ENCODE peak calls at places on chromosome 9, in ten cellular contexts. V is NCI-H1092; U is Caki2; Z is T follicular helper cell; O is endodermal cell; E is T-cell; R is fibroblast of lung; L is iPS-NIHi11; A is activated CD8-positive, alpha-beta T cell treated with anti-CD3 and anti-CD28 coated beads for 36 hours; D is small intestine. S is an unnamed sample.

GRCh38 chr9:104279535-104280215 is 185.6 kb downstream of the SMC2 start:
- DNase-seq in Z (no peak), D (no peak), E (no peak), U (peak), L (no peak), V (no peak), R (peak), A (no peak), O (no peak), S (peak)

GRCh38 chr9:86445636-86446035 is 91.4 kb upstream of the TUT7 start:
- DNase-seq in U (no peak), D (no peak), A (no peak), R (peak), O (no peak), Z (no peak), V (no peak), E (no peak), L (no peak), S (no peak)

GRCh38 chr9:72948906-72949582 is 3.8 kb downstream of the ALDH1A1 start:
- DNase-seq in Z (no peak), V (no peak), D (peak), A (no peak), L (no peak), U (peak), O (no peak), R (no peak), E (no peak), S (no peak)

GRCh38 chr9:77016111-77016525 is 3.3 kb upstream of the FOXB2 start:
- DNase-seq in L (peak), D (no peak), A (no peak), O (no peak), V (no peak), Z (no peak), R (no peak), E (no peak), U (no peak), S (no peak)

GRCh38 chr9:69773258-69773657 is 13.4 kb upstream of the PTAR1 start:
- DNase-seq in Z (no peak), O (no peak), E (no peak), R (no peak), A (no peak), U (no peak), D (no peak), L (no peak), V (no peak), S (no peak)

GRCh38 chr9:22395585-22396205 is 50.9 kb upstream of the DMRTA1 start:
- DNase-seq in L (no peak), V (no peak), O (no peak), R (no peak), D (no peak), U (peak), Z (no peak), A (no peak), E (no peak), S (peak)

GRCh38 chr9:104775574-104775936 is 11.6 kb downstream of the NIPSNAP3B start:
- DNase-seq in L (no peak), R (no peak), E (no peak), A (no peak), V (no peak), D (no peak), O (no peak), Z (no peak), U (no peak), S (no peak)

GRCh38 chr9:99190597-99191283 is 31.0 kb downstream of the ALG2 start:
- DNase-seq in D (no peak), O (no peak), V (no peak), R (no peak), L (no peak), A (no peak), E (no peak), Z (no peak), U (no peak), S (no peak)

GRCh38 chr9:114271556-114272510 is 51.1 kb upstream of the ORM1 start:
- DNase-seq in O (peak), U (no peak), R (peak), E (no peak), L (peak), V (no peak), A (peak), D (no peak), Z (no peak), S (peak)

GRCh38 chr9:87662808-87663528 is 63.0 kb upstream of the CTSL start:
- DNase-seq in Z (no peak), U (peak), L (peak), R (peak), D (peak), V (peak), A (peak), O (peak), E (peak), S (peak)

GRCh38 chr9:101246691-101247090 is 138.1 kb downstream of the BAAT start:
- DNase-seq in R (no peak), V (no peak), Z (no peak), O (no peak), U (no peak), D (no peak), A (no peak), L (no peak), E (no peak), S (no peak)

GRCh38 chr9:136804509-136805206 is 3.1 kb upstream of the RABL6 start:
- DNase-seq in A (no peak), E (no peak), V (no peak), Z (no peak), R (no peak), U (no peak), L (no peak), O (no peak), D (no peak), S (no peak)

GRCh38 chr9:2320126-2320525 is 301.5 kb upstream of the VLDLR start:
- DNase-seq in U (no peak), L (no peak), A (no peak), E (no peak), Z (no peak), D (no peak), R (peak), V (no peak), O (no peak), S (no peak)

GRCh38 chr9:127634021-127634420 is 21.9 kb downstream of the STXBP1 start:
- DNase-seq in E (no peak), O (peak), A (no peak), V (no peak), Z (no peak), R (no peak), D (peak), L (no peak), U (no peak), S (peak)

GRCh38 chr9:91182429-91182828 is 179.3 kb downstream of the AUH start:
- DNase-seq in R (peak), L (no peak), E (no peak), O (no peak), A (no peak), U (no peak), V (no peak), D (peak), Z (no peak), S (peak)

GRCh38 chr9:89597711-89598707 is 6.8 kb upstream of the GADD45G start:
- DNase-seq in U (peak), O (peak), E (peak), V (peak), R (peak), D (peak), A (peak), Z (peak), L (peak), S (peak)

GRCh38 chr9:105912868-105913516 is 218.7 kb downstream of the TMEM38B start:
- DNase-seq in Z (no peak), D (no peak), A (no peak), U (no peak), V (peak), E (no peak), R (no peak), O (peak), L (peak), S (no peak)

GRCh38 chr9:19629506-19629905 is 159.3 kb downstream of the SLC24A2 start:
- DNase-seq in U (no peak), V (no peak), D (no peak), O (peak), E (no peak), L (peak), A (peak), Z (no peak), R (no peak), S (no peak)

GRCh38 chr9:124343533-124344290 is 71.5 kb downstream of the PSMB7 start:
- DNase-seq in L (no peak), V (no peak), R (no peak), A (no peak), D (no peak), E (no peak), Z (no peak), U (no peak), O (no peak), S (no peak)

GRCh38 chr9:119283118-119283794 is 86.0 kb downstream of the BRINP1 start:
- DNase-seq in V (no peak), U (peak), A (no peak), L (peak), Z (no peak), E (no peak), O (peak), D (no peak), R (no peak), S (no peak)

GRCh38 chr9:134405527-134405926 is 79.3 kb downstream of the RXRA start:
- DNase-seq in U (no peak), R (no peak), A (no peak), V (no peak), Z (no peak), D (no peak), E (no peak), O (no peak), L (no peak), S (no peak)

GRCh38 chr9:83034587-83034986 is 28.4 kb downstream of the RASEF start:
- DNase-seq in R (no peak), U (peak), V (no peak), E (no peak), D (no peak), L (no peak), O (no peak), Z (no peak), A (no peak), S (no peak)

GRCh38 chr9:134192951-134193731 is 28.8 kb upstream of the RNU6ATAC start:
- DNase-seq in E (no peak), D (no peak), V (no peak), Z (no peak), O (peak), U (no peak), R (no peak), A (peak), L (no peak), S (no peak)

GRCh38 chr9:134895849-134896833 is 15.5 kb downstream of the FCN2 start:
- DNase-seq in O (no peak), R (peak), Z (no peak), D (peak), U (peak), E (no peak), L (no peak), V (no peak), A (peak), S (peak)

GRCh38 chr9:91276513-91276912 is 85.2 kb downstream of the AUH start:
- DNase-seq in O (no peak), R (no peak), D (no peak), A (no peak), V (no peak), U (no peak), L (no peak), Z (no peak), E (no peak), S (peak)

GRCh38 chr9:35733109-35733541 is 659 bp downstream of the CREB3 start:
- DNase-seq in L (peak), U (peak), V (no peak), A (no peak), Z (no peak), O (peak), D (peak), E (no peak), R (peak), S (peak)

GRCh38 chr9:130024597-130024994 is 18.4 kb downstream of the FNBP1 start:
- DNase-seq in L (no peak), U (peak), E (no peak), Z (no peak), O (no peak), D (no peak), A (no peak), V (no peak), R (no peak), S (no peak)

GRCh38 chr9:87237337-87237736 is 260.3 kb upstream of the DAPK1 start:
- DNase-seq in O (no peak), V (no peak), D (no peak), R (no peak), A (no peak), L (no peak), E (no peak), Z (no peak), U (no peak), S (no peak)

GRCh38 chr9:33234511-33235467 is 5.2 kb upstream of the SPINK4 start:
- DNase-seq in U (no peak), E (no peak), D (peak), V (no peak), A (no peak), R (peak), L (no peak), O (no peak), Z (no peak), S (peak)

GRCh38 chr9:9003184-9003583 is 1203.6 kb upstream of the DMAC1 start:
- DNase-seq in R (peak), V (no peak), E (no peak), A (no peak), O (peak), L (peak), D (no peak), U (peak), Z (no peak), S (peak)

GRCh38 chr9:109908459-109909390 is 128.7 kb downstream of the PALM2AKAP2 start:
- DNase-seq in O (peak), E (no peak), L (no peak), U (no peak), D (no peak), V (no peak), R (peak), A (no peak), Z (no peak), S (peak)

GRCh38 chr9:3205421-3206095 is 320.2 kb downstream of the RFX3 start:
- DNase-seq in L (no peak), A (no peak), D (no peak), Z (no peak), U (no peak), V (peak), O (no peak), R (no peak), E (no peak), S (no peak)

GRCh38 chr9:71830929-71831328 is 62.6 kb upstream of the CEMIP2 start:
- DNase-seq in R (no peak), V (no peak), E (no peak), U (no peak), A (no peak), L (no peak), Z (no peak), O (no peak), D (peak), S (no peak)

GRCh38 chr9:134390537-134390936 is 64.3 kb downstream of the RXRA start:
- DNase-seq in E (peak), U (no peak), A (peak), O (no peak), V (no peak), R (no peak), L (no peak), D (no peak), Z (peak), S (no peak)

S was measured in fibroblast of pulmonary artery.